ENCODE peak calls at places on chromosomes 13 and 19, in seven cellular contexts. Y is amniotic stem cell; K is DMS79 treated with DMSO at 0.1 percent for 48 hours; Z is neural progenitor cell; D is T-helper 9 cell; S is left lung; N is CD8-positive, alpha-beta T cell. B is an unnamed sample.

GRCh38 chr19:39031368-39032163 is 783 bp downstream of the FBXO27 start:
- DNase-seq in D (peak), S (peak), Z (peak), Y (no peak), K (peak), N (peak), B (peak)

GRCh38 chr19:35740423-35741215 is 1.6 kb downstream of the IGFLR1 start:
- DNase-seq in N (peak), Z (peak), Y (peak), K (peak), S (peak), D (peak), B (peak)

GRCh38 chr13:32031025-32031814 is at the start of gene FRY:
- DNase-seq in Y (peak), S (peak), Z (peak), D (peak), N (peak), K (peak), B (peak)

GRCh38 chr19:30227071-30227621 is 145.0 kb upstream of the ZNF536 start:
- DNase-seq in S (no peak), N (no peak), K (peak), D (no peak), Z (peak), Y (no peak), B (no peak)

GRCh38 chr19:704447-704741 is 4.3 kb upstream of the PALM start:
- DNase-seq in Z (no peak), Y (no peak), D (no peak), S (no peak), N (no peak), K (no peak), B (no peak)

GRCh38 chr13:45168555-45168930 is 32.3 kb downstream of the KCTD4 start:
- DNase-seq in N (no peak), S (no peak), D (no peak), Y (no peak), Z (no peak), K (no peak), B (no peak)

GRCh38 chr13:43880930-43881329 is 1.2 kb downstream of the LACC1 start:
- DNase-seq in K (no peak), Y (no peak), D (no peak), S (no peak), N (no peak), Z (no peak), B (no peak)

GRCh38 chr13:80988752-80989151 is 647.8 kb upstream of the SPRY2 start:
- DNase-seq in Z (peak), D (no peak), K (no peak), Y (no peak), N (no peak), S (no peak), B (no peak)

GRCh38 chr13:102645701-102646100 is 48.9 kb downstream of the TPP2 start:
- DNase-seq in S (no peak), D (no peak), K (no peak), N (no peak), Y (no peak), Z (no peak), B (no peak)

GRCh38 chr19:37999309-38000213 is 92.6 kb downstream of the SIPA1L3 start:
- DNase-seq in Y (peak), S (no peak), K (no peak), Z (no peak), D (no peak), N (no peak), B (peak)

GRCh38 chr19:33447336-33448158 is 74.0 kb downstream of the CEBPG start:
- DNase-seq in S (peak), N (no peak), Z (no peak), D (no peak), K (no peak), Y (no peak), B (no peak)

GRCh38 chr13:100636004-100636403 is 38.6 kb downstream of the TMTC4 start:
- DNase-seq in D (no peak), S (no peak), N (no peak), Y (no peak), K (no peak), Z (no peak), B (no peak)

GRCh38 chr19:4279530-4280422 is 710 bp downstream of the SHD start:
- DNase-seq in N (no peak), Z (peak), Y (no peak), K (no peak), S (no peak), D (no peak), B (no peak)

GRCh38 chr13:78020861-78021260 is 102.2 kb upstream of the EDNRB start:
- DNase-seq in D (no peak), K (no peak), N (no peak), Z (peak), S (no peak), Y (no peak), B (peak)

GRCh38 chr19:35495107-35496064 is 5.1 kb upstream of the KRTDAP start:
- DNase-seq in N (peak), K (peak), D (peak), Y (peak), Z (peak), S (peak), B (peak)